ENCODE peak calls at places on chromosomes 12 and 14, in nine cellular contexts. One of them, this sample, is unnamed.

GRCh38 chr12:56836800-56837663 is 73.9 kb downstream of the HSD17B6 start:
- DNase-seq in epithelial cell of proximal tubule: no peak
- DNase-seq in stromal cell of bone marrow: peak
- DNase-seq in hippocampal formation: no peak
- DNase-seq in NCI-H1694: no peak
- DNase-seq in glutamatergic neuron: no peak
- DNase-seq in NCI-H146: no peak
- DNase-seq in IMR-90: peak
- DNase-seq in right cardiac atrium: no peak
- DNase-seq in this sample: peak

GRCh38 chr12:95788637-95789036 is 1.9 kb downstream of the NTN4 start:
- DNase-seq in epithelial cell of proximal tubule: no peak
- DNase-seq in stromal cell of bone marrow: no peak
- DNase-seq in hippocampal formation: no peak
- DNase-seq in NCI-H1694: no peak
- DNase-seq in glutamatergic neuron: no peak
- DNase-seq in NCI-H146: no peak
- DNase-seq in IMR-90: peak
- DNase-seq in right cardiac atrium: no peak
- DNase-seq in this sample: no peak

GRCh38 chr12:75564398-75564797 is 53.0 kb upstream of the KRR1 start:
- DNase-seq in epithelial cell of proximal tubule: no peak
- DNase-seq in stromal cell of bone marrow: no peak
- DNase-seq in hippocampal formation: no peak
- DNase-seq in NCI-H1694: no peak
- DNase-seq in glutamatergic neuron: no peak
- DNase-seq in NCI-H146: no peak
- DNase-seq in IMR-90: no peak
- DNase-seq in right cardiac atrium: no peak
- DNase-seq in this sample: no peak

GRCh38 chr14:45610303-45610702 is 357.3 kb upstream of the MIS18BP1 start:
- DNase-seq in epithelial cell of proximal tubule: peak
- DNase-seq in stromal cell of bone marrow: no peak
- DNase-seq in hippocampal formation: no peak
- DNase-seq in NCI-H1694: no peak
- DNase-seq in glutamatergic neuron: no peak
- DNase-seq in NCI-H146: peak
- DNase-seq in IMR-90: no peak
- DNase-seq in right cardiac atrium: no peak
- DNase-seq in this sample: peak

GRCh38 chr12:131975228-131975627 is 25.5 kb downstream of the EP400 start:
- DNase-seq in epithelial cell of proximal tubule: no peak
- DNase-seq in stromal cell of bone marrow: no peak
- DNase-seq in hippocampal formation: no peak
- DNase-seq in NCI-H1694: no peak
- DNase-seq in glutamatergic neuron: no peak
- DNase-seq in NCI-H146: no peak
- DNase-seq in IMR-90: no peak
- DNase-seq in right cardiac atrium: no peak
- DNase-seq in this sample: no peak

GRCh38 chr12:15856097-15856982 is 25.8 kb upstream of the STRAP start:
- DNase-seq in epithelial cell of proximal tubule: no peak
- DNase-seq in stromal cell of bone marrow: peak
- DNase-seq in hippocampal formation: peak
- DNase-seq in NCI-H1694: peak
- DNase-seq in glutamatergic neuron: no peak
- DNase-seq in NCI-H146: peak
- DNase-seq in IMR-90: peak
- DNase-seq in right cardiac atrium: no peak
- DNase-seq in this sample: peak

GRCh38 chr12:54040148-54040494 is 7.3 kb downstream of the HOXC5 start:
- DNase-seq in epithelial cell of proximal tubule: no peak
- DNase-seq in stromal cell of bone marrow: no peak
- DNase-seq in hippocampal formation: no peak
- DNase-seq in NCI-H1694: no peak
- DNase-seq in glutamatergic neuron: no peak
- DNase-seq in NCI-H146: no peak
- DNase-seq in IMR-90: no peak
- DNase-seq in right cardiac atrium: no peak
- DNase-seq in this sample: no peak

GRCh38 chr12:85076688-85077430 is 40.7 kb downstream of the LRRIQ1 start:
- DNase-seq in epithelial cell of proximal tubule: peak
- DNase-seq in stromal cell of bone marrow: peak
- DNase-seq in hippocampal formation: no peak
- DNase-seq in NCI-H1694: peak
- DNase-seq in glutamatergic neuron: no peak
- DNase-seq in NCI-H146: peak
- DNase-seq in IMR-90: peak
- DNase-seq in right cardiac atrium: no peak
- DNase-seq in this sample: peak

GRCh38 chr14:74683406-74683805 is 29.5 kb downstream of the AREL1 start:
- DNase-seq in epithelial cell of proximal tubule: no peak
- DNase-seq in stromal cell of bone marrow: no peak
- DNase-seq in hippocampal formation: no peak
- DNase-seq in NCI-H1694: no peak
- DNase-seq in glutamatergic neuron: no peak
- DNase-seq in NCI-H146: no peak
- DNase-seq in IMR-90: no peak
- DNase-seq in right cardiac atrium: no peak
- DNase-seq in this sample: no peak

GRCh38 chr12:885701-886100 is 63.8 kb downstream of the RAD52 start:
- DNase-seq in epithelial cell of proximal tubule: no peak
- DNase-seq in stromal cell of bone marrow: no peak
- DNase-seq in hippocampal formation: no peak
- DNase-seq in NCI-H1694: no peak
- DNase-seq in glutamatergic neuron: no peak
- DNase-seq in NCI-H146: no peak
- DNase-seq in IMR-90: no peak
- DNase-seq in right cardiac atrium: no peak
- DNase-seq in this sample: no peak

GRCh38 chr12:9669534-9669933 is at the start of gene CLEC2D:
- DNase-seq in epithelial cell of proximal tubule: no peak
- DNase-seq in stromal cell of bone marrow: no peak
- DNase-seq in hippocampal formation: no peak
- DNase-seq in NCI-H1694: no peak
- DNase-seq in glutamatergic neuron: no peak
- DNase-seq in NCI-H146: no peak
- DNase-seq in IMR-90: no peak
- DNase-seq in right cardiac atrium: no peak
- DNase-seq in this sample: no peak

GRCh38 chr12:77894548-77894947 is 63.9 kb downstream of the NAV3 start:
- DNase-seq in epithelial cell of proximal tubule: no peak
- DNase-seq in stromal cell of bone marrow: no peak
- DNase-seq in hippocampal formation: no peak
- DNase-seq in NCI-H1694: no peak
- DNase-seq in glutamatergic neuron: no peak
- DNase-seq in NCI-H146: no peak
- DNase-seq in IMR-90: no peak
- DNase-seq in right cardiac atrium: no peak
- DNase-seq in this sample: no peak

GRCh38 chr12:9049520-9050133 is 60.3 kb downstream of the KLRG1 start:
- DNase-seq in epithelial cell of proximal tubule: no peak
- DNase-seq in stromal cell of bone marrow: peak
- DNase-seq in hippocampal formation: no peak
- DNase-seq in NCI-H1694: peak
- DNase-seq in glutamatergic neuron: no peak
- DNase-seq in NCI-H146: peak
- DNase-seq in IMR-90: peak
- DNase-seq in right cardiac atrium: no peak
- DNase-seq in this sample: peak

GRCh38 chr12:30972035-30972434 is 45.5 kb downstream of the TSPAN11 start:
- DNase-seq in epithelial cell of proximal tubule: no peak
- DNase-seq in stromal cell of bone marrow: no peak
- DNase-seq in hippocampal formation: no peak
- DNase-seq in NCI-H1694: no peak
- DNase-seq in glutamatergic neuron: no peak
- DNase-seq in NCI-H146: no peak
- DNase-seq in IMR-90: no peak
- DNase-seq in right cardiac atrium: no peak
- DNase-seq in this sample: no peak

GRCh38 chr12:50261654-50262053 is 21.7 kb downstream of the LIMA1 start:
- DNase-seq in epithelial cell of proximal tubule: no peak
- DNase-seq in stromal cell of bone marrow: no peak
- DNase-seq in hippocampal formation: no peak
- DNase-seq in NCI-H1694: no peak
- DNase-seq in glutamatergic neuron: no peak
- DNase-seq in NCI-H146: no peak
- DNase-seq in IMR-90: peak
- DNase-seq in right cardiac atrium: no peak
- DNase-seq in this sample: no peak

GRCh38 chr12:85531345-85531744 is 251.3 kb downstream of the ALX1 start:
- DNase-seq in epithelial cell of proximal tubule: no peak
- DNase-seq in stromal cell of bone marrow: no peak
- DNase-seq in hippocampal formation: no peak
- DNase-seq in NCI-H1694: no peak
- DNase-seq in glutamatergic neuron: no peak
- DNase-seq in NCI-H146: no peak
- DNase-seq in IMR-90: no peak
- DNase-seq in right cardiac atrium: no peak
- DNase-seq in this sample: no peak

GRCh38 chr12:108777156-108777555 is 45.8 kb upstream of the CORO1C start:
- DNase-seq in epithelial cell of proximal tubule: no peak
- DNase-seq in stromal cell of bone marrow: no peak
- DNase-seq in hippocampal formation: no peak
- DNase-seq in NCI-H1694: no peak
- DNase-seq in glutamatergic neuron: no peak
- DNase-seq in NCI-H146: no peak
- DNase-seq in IMR-90: no peak
- DNase-seq in right cardiac atrium: no peak
- DNase-seq in this sample: no peak

GRCh38 chr14:63893701-63894458 is 41.1 kb downstream of the SYNE2 start:
- DNase-seq in epithelial cell of proximal tubule: peak
- DNase-seq in stromal cell of bone marrow: peak
- DNase-seq in hippocampal formation: no peak
- DNase-seq in NCI-H1694: no peak
- DNase-seq in glutamatergic neuron: no peak
- DNase-seq in NCI-H146: no peak
- DNase-seq in IMR-90: peak
- DNase-seq in right cardiac atrium: peak
- DNase-seq in this sample: no peak

GRCh38 chr12:62407587-62407986 is 59.0 kb upstream of the MON2 start:
- DNase-seq in epithelial cell of proximal tubule: no peak
- DNase-seq in stromal cell of bone marrow: no peak
- DNase-seq in hippocampal formation: no peak
- DNase-seq in NCI-H1694: no peak
- DNase-seq in glutamatergic neuron: no peak
- DNase-seq in NCI-H146: no peak
- DNase-seq in IMR-90: no peak
- DNase-seq in right cardiac atrium: no peak
- DNase-seq in this sample: no peak

GRCh38 chr12:107405436-107405835 is 280.2 kb upstream of the PWP1 start:
- DNase-seq in epithelial cell of proximal tubule: no peak
- DNase-seq in stromal cell of bone marrow: no peak
- DNase-seq in hippocampal formation: peak
- DNase-seq in NCI-H1694: peak
- DNase-seq in glutamatergic neuron: peak
- DNase-seq in NCI-H146: no peak
- DNase-seq in IMR-90: no peak
- DNase-seq in right cardiac atrium: peak
- DNase-seq in this sample: no peak

GRCh38 chr14:31858868-31859267 is 218.2 kb upstream of the ARHGAP5 start:
- DNase-seq in epithelial cell of proximal tubule: no peak
- DNase-seq in stromal cell of bone marrow: no peak
- DNase-seq in hippocampal formation: no peak
- DNase-seq in NCI-H1694: no peak
- DNase-seq in glutamatergic neuron: no peak
- DNase-seq in NCI-H146: no peak
- DNase-seq in IMR-90: peak
- DNase-seq in right cardiac atrium: no peak
- DNase-seq in this sample: no peak

GRCh38 chr12:121376754-121377697 is 22.9 kb upstream of the RNF34 start:
- DNase-seq in epithelial cell of proximal tubule: no peak
- DNase-seq in stromal cell of bone marrow: no peak
- DNase-seq in hippocampal formation: no peak
- DNase-seq in NCI-H1694: no peak
- DNase-seq in glutamatergic neuron: no peak
- DNase-seq in NCI-H146: no peak
- DNase-seq in IMR-90: no peak
- DNase-seq in right cardiac atrium: no peak
- DNase-seq in this sample: no peak

This sample was measured in HS-5.